ENCODE peak calls at places on chromosomes 11 and 22, in five cellular contexts. T, S, A, Q and Z are unnamed samples. For H3K27me3, the result is how much of the 10 kb centered on the place peaks cover.

GRCh38 chr11:101817536-101817935 is 97.3 kb upstream of the CEP126 start:
- DNase-seq in T (no peak), S (no peak), A (no peak), Q (no peak), Z (no peak)

GRCh38 chr22:26362471-26362870 is 66.6 kb upstream of the ASPHD2 start:
- DNase-seq in T (no peak), S (no peak), A (no peak), Q (peak), Z (no peak)

GRCh38 chr11:77174559-77174958 is 46.5 kb downstream of the MYO7A start:
- DNase-seq in T (peak), S (no peak), A (no peak), Q (no peak), Z (no peak)

GRCh38 chr11:2389344-2390026 is 11.1 kb upstream of the TSSC4 start:
- DNase-seq in T (no peak), S (no peak), A (no peak), Q (no peak), Z (no peak)

GRCh38 chr11:130531061-130531460 is 82.6 kb downstream of the ADAMTS15 start:
- DNase-seq in T (no peak), S (no peak), A (no peak), Q (no peak), Z (no peak)

GRCh38 chr22:44404341-44405020 is 91.7 kb upstream of the SHISAL1 start:
- DNase-seq in T (no peak), S (no peak), A (no peak), Q (no peak), Z (no peak)

GRCh38 chr11:68550485-68550817 is 89.9 kb downstream of the PPP6R3 start:
- DNase-seq in T (no peak), S (no peak), A (no peak), Q (no peak), Z (no peak)

GRCh38 chr11:114079406-114080072 is 20.0 kb downstream of the ZBTB16 start:
- DNase-seq in T (no peak), S (no peak), A (no peak), Q (no peak), Z (no peak)

GRCh38 chr11:122735031-122735430 is 79.5 kb downstream of the UBASH3B start:
- DNase-seq in T (no peak), S (no peak), A (no peak), Q (no peak), Z (no peak)

GRCh38 chr22:16988257-16988656 is 19.8 kb downstream of the GAB4 start:
- DNase-seq in T (no peak), S (no peak), A (no peak), Q (no peak), Z (no peak)

GRCh38 chr22:45612940-45613339 is 58.7 kb upstream of the ATXN10 start:
- DNase-seq in T (peak), S (no peak), A (no peak), Q (no peak), Z (no peak)

GRCh38 chr11:65315204-65315865 is 669 bp downstream of the CDC42EP2 start:
- DNase-seq in T (peak), S (peak), A (no peak), Q (peak), Z (no peak)

GRCh38 chr11:1229471-1230120 is 6.7 kb downstream of the MUC5B start:
- DNase-seq in T (peak), S (no peak), A (no peak), Q (no peak), Z (no peak)

GRCh38 chr11:10664005-10664404 is 29.6 kb downstream of the IRAG1 start:
- DNase-seq in T (no peak), S (no peak), A (no peak), Q (no peak), Z (no peak)

GRCh38 chr11:3124821-3125220 is 40.3 kb downstream of the OSBPL5 start:
- DNase-seq in T (peak), S (no peak), A (no peak), Q (no peak), Z (no peak)

GRCh38 chr22:24187731-24188644 is 6.7 kb downstream of the SUSD2 start:
- DNase-seq in T (no peak), S (no peak), A (no peak), Q (no peak), Z (no peak)

GRCh38 chr22:20953342-20953608 is 13.8 kb upstream of the AIFM3 start:
- DNase-seq in T (no peak), S (no peak), A (no peak), Q (no peak), Z (no peak)

GRCh38 chr11:96167233-96167632 is 175.8 kb downstream of the MAML2 start:
- DNase-seq in T (no peak), S (no peak), A (no peak), Q (no peak), Z (no peak)

GRCh38 chr11:12666905-12667304 is 7.3 kb upstream of the TEAD1 start:
- DNase-seq in T (no peak), S (no peak), A (no peak), Q (no peak), Z (no peak)

GRCh38 chr11:122440783-122441701 is 214.5 kb upstream of the UBASH3B start:
- DNase-seq in T (no peak), S (no peak), A (no peak), Q (no peak), Z (no peak)

GRCh38 chr11:86999859-87000753 is 37.6 kb upstream of the TMEM135 start:
- DNase-seq in T (no peak), S (no peak), A (no peak), Q (peak), Z (no peak)

GRCh38 chr22:22576244-22576988 is 17.4 kb upstream of the PRAME start:
- DNase-seq in T (no peak), S (peak), A (no peak), Q (peak), Z (peak)

GRCh38 chr22:25081409-25081824 is 118.2 kb upstream of the CRYBB3 start:
- DNase-seq in T (no peak), S (peak), A (no peak), Q (peak), Z (peak)

GRCh38 chr22:40053460-40053859 is 58.7 kb downstream of the FAM83F start:
- DNase-seq in T (no peak), S (no peak), A (no peak), Q (no peak), Z (no peak)

GRCh38 chr11:20088368-20089260 is 71.7 kb downstream of the DBX1 start:
- DNase-seq in T (no peak), S (no peak), A (no peak), Q (no peak), Z (no peak)

GRCh38 chr11:61332266-61332822 is 561 bp downstream of the DDB1 start:
- DNase-seq in T (no peak), S (no peak), A (no peak), Q (peak), Z (no peak)

GRCh38 chr11:108223449-108224149 is 732 bp downstream of the ATM start:
- DNase-seq in T (no peak), S (no peak), A (no peak), Q (peak), Z (no peak)

GRCh38 chr22:36452473-36453265 is 28.8 kb downstream of the TXN2 start:
- DNase-seq in T (no peak), S (no peak), A (no peak), Q (no peak), Z (no peak)

GRCh38 chr22:49599691-49600451 is 227.8 kb downstream of the BRD1 start:
- DNase-seq in T (peak), S (no peak), A (no peak), Q (no peak), Z (no peak)

GRCh38 chr11:123354371-123354770 is 75.7 kb upstream of the GRAMD1B start:
- DNase-seq in T (no peak), S (no peak), A (no peak), Q (no peak), Z (no peak)

GRCh38 chr11:105609832-105610781 is at the start of gene GRIA4:
- DNase-seq in T (peak), S (no peak), A (peak), Q (no peak), Z (no peak)

GRCh38 chr11:75577198-75577597 is 15.1 kb downstream of the SERPINH1 start:
- DNase-seq in T (peak), S (no peak), A (no peak), Q (no peak), Z (peak)

GRCh38 chr11:81887671-81888070 is 846.0 kb downstream of the FAM181B start:
- DNase-seq in T (no peak), S (no peak), A (no peak), Q (no peak), Z (no peak)

GRCh38 chr11:111378185-111378772 is 796 bp downstream of the POU2AF1 start:
- DNase-seq in T (no peak), S (no peak), A (no peak), Q (no peak), Z (peak)

GRCh38 chr22:22721681-22722309 is 77.4 kb downstream of the GGTLC2 start:
- DNase-seq in T (peak), S (no peak), A (no peak), Q (peak), Z (peak)

GRCh38 chr11:30855383-30856006 is 269.3 kb upstream of the MPPED2 start:
- DNase-seq in T (no peak), S (no peak), A (no peak), Q (no peak), Z (peak)

GRCh38 chr11:2703487-2704141 is 3.8 kb upstream of the KCNQ1OT1 start:
- DNase-seq in T (peak), S (no peak), A (no peak), Q (no peak), Z (no peak)

GRCh38 chr11:927871-928270 is 2.2 kb downstream of the AP2A2 start:
- DNase-seq in T (no peak), S (no peak), A (no peak), Q (no peak), Z (no peak)

GRCh38 chr11:121295246-121296007 is 2.9 kb downstream of the SC5D start:
- DNase-seq in T (no peak), S (no peak), A (no peak), Q (no peak), Z (no peak)

DNA sequence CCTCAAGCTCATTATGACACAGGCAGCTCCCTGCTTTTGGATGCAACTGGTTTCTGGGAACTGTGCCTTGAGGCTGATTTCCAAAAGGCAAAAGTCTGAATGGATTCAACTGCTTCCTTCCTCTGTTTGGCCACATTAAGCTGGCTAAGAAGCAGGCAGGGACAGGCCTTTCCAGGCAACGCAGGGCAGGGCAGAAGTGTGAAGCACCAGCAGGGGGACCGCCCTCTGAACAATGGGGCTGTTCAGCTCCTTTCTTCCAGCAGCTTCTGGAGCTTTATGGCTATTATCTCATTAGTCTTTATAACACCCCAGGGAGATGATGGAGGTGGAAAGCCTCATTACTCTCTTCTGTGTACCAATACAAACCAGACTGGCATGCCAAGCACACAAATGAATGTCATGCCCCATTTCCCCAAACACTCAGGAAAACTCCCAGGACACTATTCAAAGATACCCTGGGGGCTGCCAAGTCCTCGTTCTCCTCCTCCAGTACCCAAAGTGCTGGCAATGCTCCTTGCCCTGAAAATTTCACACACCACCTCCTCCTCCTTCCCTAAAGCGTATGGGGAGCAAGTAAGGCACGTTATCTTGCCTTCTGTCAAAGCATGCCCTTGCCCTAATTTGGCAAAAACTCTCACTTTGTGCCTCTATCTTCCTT is 21.3 kb downstream of the MORC2 start:
- DNase-seq in T (no peak), S (no peak), A (no peak), Q (peak), Z (peak)
- TF ChIP-seq CTCF in T (no peak), S (no peak), A (peak), Q (peak), Z (peak)

GRCh38 chr11:36361472-36361871 is 65.4 kb downstream of the PRR5L start:
- DNase-seq in T (no peak), S (no peak), A (no peak), Q (peak), Z (peak)
- H3K4me3 ChIP-seq in T (peak), S (no peak), A (peak), Q (peak), Z (no peak)

GRCh38 chr11:124872280-124872679 is 7.0 kb downstream of the ROBO3 start:
- DNase-seq in T (no peak), S (no peak), A (no peak), Q (no peak), Z (no peak)
- H3K27me3 ChIP-seq in T (half or more), S (under half), A (half or more), Q (under half), Z (under half)

DNA sequence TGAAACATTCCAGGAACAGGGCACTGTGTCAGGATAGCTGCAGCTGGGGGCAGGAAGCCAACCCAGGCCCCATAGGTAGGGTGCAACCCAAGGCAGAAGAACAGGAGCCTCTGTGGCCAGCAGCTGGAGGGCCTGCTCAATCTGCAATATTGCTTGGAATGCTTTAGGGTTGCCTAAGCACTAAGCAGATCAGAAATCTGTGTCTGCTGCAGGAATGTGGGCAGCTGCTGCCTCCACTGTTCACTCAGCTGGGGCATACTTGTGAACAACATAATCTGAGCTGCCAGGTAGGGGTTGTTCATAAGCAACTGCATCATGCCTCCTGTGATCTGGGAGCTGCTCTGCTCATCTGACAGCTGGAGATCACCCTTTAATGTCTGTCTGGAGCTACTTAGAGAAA is 1.7 kb downstream of the UBQLNL start:
- DNase-seq in T (no peak), S (no peak), A (no peak), Q (no peak), Z (no peak)
- TF ChIP-seq CTCF in T (no peak), S (no peak), A (no peak), Q (no peak), Z (no peak)

DNA sequence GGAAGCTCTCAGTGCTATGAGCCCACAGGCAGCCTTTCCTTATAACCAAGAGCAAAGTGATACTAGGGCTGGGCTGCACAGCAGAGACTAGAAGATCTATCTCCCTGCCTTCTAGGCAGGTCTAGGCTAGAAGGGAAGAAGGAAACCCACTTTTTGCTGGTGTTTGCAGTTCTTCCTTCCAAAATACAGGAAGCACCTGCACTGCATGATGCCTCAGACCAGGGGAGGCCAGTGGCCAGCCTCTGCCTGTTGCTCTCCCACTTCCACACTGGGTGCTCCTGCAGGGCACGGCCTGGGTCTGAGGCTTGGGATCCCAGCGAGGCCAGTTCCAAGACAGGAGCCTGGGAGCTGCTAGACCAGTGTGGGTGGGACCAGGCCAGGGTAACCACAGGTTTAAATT is 6.0 kb upstream of the UCP3 start:
- DNase-seq in T (no peak), S (no peak), A (no peak), Q (no peak), Z (no peak)
- H3K4me3 ChIP-seq in T (no peak), S (no peak), A (no peak), Q (no peak), Z (no peak)